ENCODE peak calls at places on chromosomes 1 and 21, in five cellular contexts. F, U, S, V and N are unnamed samples. For H3K9me3, the result is how much of the 10 kb centered on the place peaks cover.

GRCh38 chr1:204080163-204080903 is 7.4 kb downstream of the SOX13 start:
- DNase-seq in F (peak), U (no peak), S (no peak), V (peak), N (peak)

GRCh38 chr21:25848309-25848708 is 113.5 kb downstream of the GABPA start:
- DNase-seq in F (no peak), U (no peak), S (no peak), V (no peak), N (no peak)

GRCh38 chr1:156114919-156115513 is 505 bp downstream of the LMNA start:
- DNase-seq in F (peak), U (no peak), S (peak), V (no peak), N (no peak)

GRCh38 chr1:30303387-30303786 is 420.0 kb downstream of the MATN1 start:
- DNase-seq in F (no peak), U (no peak), S (no peak), V (no peak), N (no peak)

GRCh38 chr1:213982814-213983588 is 4.8 kb upstream of the PROX1 start:
- DNase-seq in F (no peak), U (no peak), S (no peak), V (no peak), N (no peak)

GRCh38 chr1:203135636-203136305 is 8.2 kb downstream of the ADORA1 start:
- DNase-seq in F (no peak), U (no peak), S (no peak), V (no peak), N (no peak)

GRCh38 chr21:44548922-44549321 is 2.4 kb downstream of the KRTAP10-2 start:
- DNase-seq in F (no peak), U (no peak), S (no peak), V (no peak), N (no peak)

GRCh38 chr1:225700889-225701465 is 48.1 kb upstream of the ENAH start:
- DNase-seq in F (no peak), U (no peak), S (no peak), V (peak), N (no peak)

GRCh38 chr1:94285026-94285654 is 47.8 kb upstream of the ARHGAP29 start:
- DNase-seq in F (no peak), U (no peak), S (no peak), V (peak), N (no peak)

GRCh38 chr1:234214911-234215892 is 158.1 kb upstream of the COA6 start:
- DNase-seq in F (no peak), U (no peak), S (no peak), V (no peak), N (no peak)

GRCh38 chr1:231584117-231584516 is 42.5 kb upstream of the DISC1 start:
- DNase-seq in F (no peak), U (no peak), S (peak), V (peak), N (no peak)

GRCh38 chr1:14140800-14141526 is 441.0 kb downstream of the PRDM2 start:
- DNase-seq in F (peak), U (no peak), S (no peak), V (no peak), N (no peak)

GRCh38 chr1:224482619-224483018 is 48.0 kb upstream of the WDR26 start:
- DNase-seq in F (no peak), U (no peak), S (peak), V (no peak), N (no peak)

GRCh38 chr1:58727363-58727762 is 27.5 kb upstream of the MYSM1 start:
- DNase-seq in F (no peak), U (peak), S (no peak), V (peak), N (peak)

GRCh38 chr1:154327466-154328317 is 2.4 kb downstream of the ATP8B2 start:
- DNase-seq in F (no peak), U (no peak), S (peak), V (no peak), N (no peak)

GRCh38 chr1:55062801-55063561 is 23.6 kb downstream of the PCSK9 start:
- DNase-seq in F (peak), U (no peak), S (no peak), V (no peak), N (no peak)

GRCh38 chr1:10253755-10254154 is 43.4 kb downstream of the KIF1B start:
- DNase-seq in F (no peak), U (peak), S (peak), V (peak), N (no peak)

GRCh38 chr1:171990371-171990770 is 149.1 kb downstream of the DNM3 start:
- DNase-seq in F (no peak), U (no peak), S (no peak), V (no peak), N (no peak)

GRCh38 chr1:161088587-161089110 is 709 bp downstream of the NECTIN4 start:
- DNase-seq in F (no peak), U (no peak), S (no peak), V (no peak), N (no peak)

GRCh38 chr1:234213576-234214128 is 159.6 kb upstream of the COA6 start:
- DNase-seq in F (no peak), U (no peak), S (no peak), V (no peak), N (no peak)

GRCh38 chr21:39788383-39788782 is 43.4 kb downstream of the IGSF5 start:
- DNase-seq in F (peak), U (no peak), S (peak), V (peak), N (peak)

GRCh38 chr1:62382581-62382980 is 54.3 kb upstream of the USP1 start:
- DNase-seq in F (no peak), U (no peak), S (no peak), V (no peak), N (no peak)

GRCh38 chr21:45948576-45949141 is 32.9 kb upstream of the COL6A1 start:
- DNase-seq in F (no peak), U (no peak), S (no peak), V (no peak), N (no peak)

GRCh38 chr21:28818663-28819278 is 173.9 kb downstream of the LTN1 start:
- DNase-seq in F (no peak), U (no peak), S (no peak), V (peak), N (no peak)

GRCh38 chr1:224621813-224622682 is 5.9 kb downstream of the CNIH3 start:
- DNase-seq in F (no peak), U (no peak), S (no peak), V (no peak), N (no peak)

GRCh38 chr1:19429611-19430010 is 55.7 kb downstream of the CAPZB start:
- DNase-seq in F (no peak), U (no peak), S (no peak), V (peak), N (no peak)

GRCh38 chr1:24934300-24935195 is 4.5 kb upstream of the RUNX3 start:
- DNase-seq in F (no peak), U (no peak), S (no peak), V (no peak), N (no peak)

GRCh38 chr1:150971583-150972416 is 2.8 kb downstream of the CERS2 start:
- DNase-seq in F (no peak), U (no peak), S (no peak), V (peak), N (no peak)

GRCh38 chr1:115322631-115323030 is 15.4 kb downstream of the NGF start:
- DNase-seq in F (no peak), U (no peak), S (no peak), V (peak), N (no peak)

DNA sequence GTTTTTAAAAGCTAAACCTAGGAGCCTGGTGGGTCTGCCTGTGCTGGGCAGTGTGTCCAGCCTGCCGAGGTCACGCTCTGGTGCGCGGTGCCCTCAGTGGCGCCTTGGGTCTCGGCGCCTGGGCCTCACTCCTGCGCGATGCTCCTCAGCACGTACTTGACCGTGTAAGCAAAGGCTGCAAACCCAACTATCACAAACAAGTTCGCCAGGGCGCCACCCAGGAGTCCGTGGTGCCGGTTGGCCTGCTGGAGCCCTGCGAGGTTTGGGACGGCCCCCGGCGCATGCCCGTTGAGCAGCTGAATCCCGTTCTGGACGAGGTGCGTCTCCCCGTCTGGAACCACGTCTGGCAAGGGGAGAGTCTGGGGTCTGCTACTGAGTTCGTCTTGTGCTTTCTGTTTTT is 8.6 kb upstream of the C1QTNF12 start:
- DNase-seq in F (peak), U (no peak), S (no peak), V (no peak), N (peak)
- H3K27ac ChIP-seq in F (no peak), U (no peak), S (no peak), V (no peak), N (no peak)

GRCh38 chr1:53486395-53487026 is 27.3 kb downstream of the DMRTB1 start:
- DNase-seq in F (no peak), U (no peak), S (no peak), V (no peak), N (no peak)
- H3K9me3 ChIP-seq in F (under half), U (under half), S (under half), V (under half), N (under half)

GRCh38 chr1:181095763-181096184 is 7.3 kb downstream of the IER5 start:
- DNase-seq in F (no peak), U (no peak), S (no peak), V (no peak), N (no peak)
- H3K27ac ChIP-seq in F (peak), U (peak), S (no peak), V (peak), N (peak)

DNA sequence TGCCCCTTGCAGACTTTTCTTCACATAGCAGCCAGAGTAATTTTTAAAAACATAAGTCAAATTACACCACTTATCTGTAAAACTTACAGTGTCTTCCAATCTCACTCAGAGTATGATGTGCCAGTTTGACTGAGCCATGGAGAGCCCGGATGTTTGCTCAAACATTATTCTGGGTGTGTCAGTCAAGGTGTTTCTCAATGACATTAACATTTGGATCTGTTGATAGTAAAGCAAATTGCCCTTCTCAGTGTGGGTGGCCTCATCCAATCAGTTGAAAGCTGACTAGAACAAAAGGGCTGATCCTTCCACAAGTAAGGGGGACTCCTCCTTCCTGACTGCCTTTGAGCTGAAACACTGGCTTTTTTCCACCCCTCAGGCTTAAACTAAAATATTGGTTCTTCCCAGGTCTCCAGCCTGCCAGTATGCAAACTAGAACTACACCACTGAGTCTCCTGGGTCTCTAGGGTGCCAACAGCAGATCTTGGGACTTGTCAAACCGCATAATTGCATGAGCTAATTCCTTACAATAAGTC is 158.0 kb upstream of the CTTNBP2NL start:
- DNase-seq in F (no peak), U (no peak), S (no peak), V (no peak), N (no peak)
- H3K9me3 ChIP-seq in F (under half), U (under half), S (under half), V (under half), N (under half)

GRCh38 chr1:3419415-3420204 is 34.9 kb upstream of the ARHGEF16 start:
- DNase-seq in F (no peak), U (no peak), S (no peak), V (no peak), N (no peak)
- H3K27ac ChIP-seq in F (no peak), U (no peak), S (no peak), V (no peak), N (no peak)

DNA sequence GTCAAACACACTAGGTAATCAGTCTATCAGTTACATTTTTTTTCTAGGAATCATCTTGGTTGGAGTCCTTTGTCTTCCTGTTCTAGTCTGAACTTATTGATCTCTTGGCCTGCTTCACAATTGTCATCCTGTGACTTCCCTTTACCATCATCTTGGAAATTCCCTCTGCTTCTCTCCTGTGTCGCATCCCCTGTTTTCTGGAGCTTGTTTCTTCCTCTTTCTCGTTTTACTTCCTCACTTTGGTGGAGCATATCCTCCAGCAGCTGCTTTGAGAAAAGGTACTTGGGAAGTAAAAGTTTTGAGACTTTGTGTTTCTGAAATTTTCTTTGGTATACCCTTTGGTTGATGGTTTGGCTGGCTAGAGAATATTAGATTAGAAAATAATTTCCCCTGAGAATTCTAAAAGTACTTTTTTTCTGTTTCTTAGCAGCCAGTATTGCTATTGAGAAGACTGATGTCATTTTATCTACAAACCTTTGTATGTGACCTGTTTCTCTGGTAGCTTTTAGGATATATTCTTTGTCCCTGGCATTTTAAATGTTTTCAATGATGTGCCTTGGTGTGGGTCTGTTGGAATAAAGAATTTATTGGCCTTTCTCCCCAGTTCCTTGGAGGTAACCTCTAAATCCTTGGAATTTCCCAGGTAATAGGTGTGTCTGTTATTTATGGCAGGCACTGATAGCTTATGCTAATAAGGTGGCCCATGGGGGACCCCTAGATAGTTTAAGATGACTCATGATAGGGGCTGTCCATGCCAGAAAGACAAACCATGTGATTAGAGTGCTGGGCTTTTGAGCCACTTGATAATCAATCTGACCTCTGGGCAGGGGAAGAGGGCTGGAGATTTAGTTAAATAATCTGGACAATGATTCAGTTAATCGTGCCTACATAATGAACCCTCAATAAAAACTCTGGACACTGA is 6.1 kb upstream of the MYCL start:
- DNase-seq in F (no peak), U (no peak), S (no peak), V (no peak), N (no peak)
- H3K9me3 ChIP-seq in F (under half), U (under half), S (under half), V (under half), N (under half)

DNA sequence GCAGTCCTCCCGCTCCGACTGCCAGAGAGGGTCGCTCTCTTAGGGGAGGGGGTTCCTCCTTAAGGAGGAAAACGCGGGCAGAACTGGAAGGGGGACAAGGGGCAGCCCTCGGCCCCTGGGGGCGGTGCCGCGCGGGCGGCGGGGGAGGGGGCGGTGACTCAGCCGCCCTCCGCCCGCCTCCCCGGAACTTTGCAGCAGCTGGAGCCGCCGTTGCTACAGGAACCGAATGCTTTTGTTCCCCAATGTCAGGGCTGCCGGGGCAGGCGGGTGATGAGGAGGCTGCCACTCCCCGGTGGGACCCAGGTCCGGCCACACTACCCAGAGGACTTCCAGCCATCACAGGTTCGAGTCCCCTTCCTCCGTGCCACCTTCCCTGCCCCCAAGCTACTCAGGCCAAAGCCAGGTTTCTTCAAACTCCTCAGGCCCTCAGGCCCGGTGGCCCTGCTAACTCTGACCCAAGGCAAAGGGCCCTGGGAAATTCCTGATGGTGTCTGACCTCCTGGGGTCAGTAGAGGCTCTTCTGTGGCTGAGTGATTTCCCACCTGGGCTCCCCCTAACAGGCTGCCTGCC is 3.2 kb downstream of the ADGRB2 start:
- DNase-seq in F (peak), U (no peak), S (no peak), V (peak), N (no peak)
- H3K27ac ChIP-seq in F (no peak), U (peak), S (no peak), V (peak), N (no peak)

DNA sequence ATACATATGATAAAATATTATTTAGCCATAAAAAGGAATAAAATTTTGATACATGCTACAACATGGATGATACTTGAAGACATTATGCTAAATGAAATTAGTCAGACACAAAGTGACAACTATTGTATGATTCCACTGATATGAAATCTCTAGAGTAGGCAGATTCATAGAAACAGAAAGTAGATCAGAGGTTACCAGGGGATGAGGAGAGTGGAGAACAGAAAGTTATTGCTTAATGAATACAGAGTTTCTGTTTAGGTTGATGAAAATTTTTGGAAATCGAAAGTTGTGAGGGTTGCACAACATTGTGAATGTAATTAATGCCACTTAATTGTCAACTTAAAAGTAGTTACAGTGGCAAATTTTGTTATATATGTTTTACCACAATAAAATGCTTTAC is 315.7 kb upstream of the USP25 start:
- DNase-seq in F (no peak), U (no peak), S (peak), V (no peak), N (no peak)
- H3K9me3 ChIP-seq in F (under half), U (under half), S (under half), V (under half), N (under half)